ENCODE peak calls at places on chromosomes 7 and 10, in five cellular contexts. S, M, Z, D and G are unnamed samples.

GRCh38 chr10:48725708-48726107 is 41.0 kb downstream of the WDFY4 start:
- DNase-seq in S (no peak), Z (no peak), M (peak; percentile 44), D (no peak), G (no peak)

GRCh38 chr7:135523146-135523545 is 13.2 kb upstream of the CNOT4 start:
- DNase-seq in D (no peak), S (no peak), M (no peak), Z (no peak), G (no peak)

GRCh38 chr10:44924261-44925040 is 13.3 kb downstream of the TMEM72 start:
- DNase-seq in D (peak; percentile 33), S (peak; percentile 86), Z (no peak), M (no peak), G (no peak)

GRCh38 chr7:36303202-36304098 is 86.2 kb upstream of the ANLN start:
- DNase-seq in S (peak; percentile 45), M (peak; percentile 98), D (peak; percentile 93), Z (peak; percentile 71), G (peak; percentile 41)

GRCh38 chr10:132546567-132547420 is 9.2 kb downstream of the INPP5A start:
- DNase-seq in S (peak; percentile 80), D (peak; percentile 59), Z (no peak), M (no peak), G (no peak)

GRCh38 chr7:140696024-140696678 is 357 bp upstream of the NDUFB2 start:
- DNase-seq in Z (no peak), D (peak; percentile 97), M (peak; percentile 92), S (peak; percentile 98), G (peak; percentile 88)

GRCh38 chr10:5196613-5197234 is at the start of gene AKR1C4:
- DNase-seq in Z (no peak), S (no peak), M (no peak), D (no peak), G (no peak)

GRCh38 chr7:21256310-21256877 is 171.5 kb upstream of the SP4 start:
- DNase-seq in S (peak; percentile 70), D (no peak), M (peak; percentile 66), Z (peak; percentile 47), G (peak; percentile 5)

GRCh38 chr7:155807013-155807804 is 5.1 kb downstream of the SHH start:
- DNase-seq in D (no peak), Z (no peak), M (no peak), S (peak; percentile 55), G (no peak)

GRCh38 chr10:75107756-75108683 is 3.4 kb upstream of the SAMD8 start:
- DNase-seq in Z (no peak), S (no peak), M (no peak), D (peak; percentile 59), G (no peak)

GRCh38 chr10:3442451-3442990 is 269.9 kb upstream of the PITRM1 start:
- DNase-seq in S (no peak), Z (no peak), M (no peak), D (no peak), G (no peak)

GRCh38 chr10:132915411-132915810 is 27.0 kb downstream of the CFAP46 start:
- DNase-seq in D (peak; percentile 40), M (no peak), S (no peak), Z (no peak), G (no peak)

GRCh38 chr10:12337407-12337806 is 11.9 kb upstream of the CAMK1D start:
- DNase-seq in D (no peak), Z (no peak), M (no peak), S (no peak), G (no peak)

GRCh38 chr10:98485959-98486358 is 39.2 kb upstream of the HPS1 start:
- DNase-seq in Z (no peak), D (no peak), S (no peak), M (peak; percentile 39), G (no peak)

GRCh38 chr7:137969828-137970227 is 32.1 kb downstream of the CREB3L2 start:
- DNase-seq in M (no peak), D (no peak), S (no peak), Z (no peak), G (no peak)

GRCh38 chr7:95865716-95866371 is 93.5 kb downstream of the DYNC1I1 start:
- DNase-seq in S (peak; percentile 63), M (peak; percentile 50), D (no peak), Z (no peak), G (no peak)

GRCh38 chr10:31059323-31059722 is 27.7 kb upstream of the ZNF438 start:
- DNase-seq in Z (no peak), D (no peak), M (peak; percentile 18), S (no peak), G (no peak)

GRCh38 chr7:96314402-96315108 is 7.3 kb downstream of the SLC25A13 start:
- DNase-seq in D (no peak), Z (no peak), S (no peak), M (peak; percentile 21), G (no peak)

GRCh38 chr10:73553316-73553715 is 37.8 kb downstream of the USP54 start:
- DNase-seq in S (no peak), D (no peak), Z (peak; percentile 89), M (no peak), G (peak; percentile 29)

GRCh38 chr7:140696679-140697446 is at the start of gene NDUFB2:
- DNase-seq in Z (peak; percentile 93), D (peak; percentile 89), M (peak; percentile 61), S (peak; percentile 96), G (peak; percentile 80)

GRCh38 chr10:67629461-67629971 is 66.5 kb downstream of the CTNNA3 start:
- DNase-seq in S (peak; percentile 91), M (no peak), Z (no peak), D (no peak), G (no peak)

GRCh38 chr10:95260909-95261552 is 29.8 kb downstream of the PDLIM1 start:
- DNase-seq in M (peak; percentile 46), S (no peak), Z (no peak), D (no peak), G (no peak)

GRCh38 chr7:13151982-13152381 is 464.5 kb downstream of the ARL4A start:
- DNase-seq in Z (no peak), M (peak; percentile 17), D (no peak), S (no peak), G (no peak)

GRCh38 chr7:28678421-28678965 is 266.2 kb downstream of the CREB5 start:
- DNase-seq in S (no peak), M (no peak), D (no peak), Z (no peak), G (no peak)

GRCh38 chr7:36795451-36796021 is 71.2 kb upstream of the AOAH start:
- DNase-seq in S (no peak), Z (no peak), D (no peak), M (peak; percentile 31), G (no peak)

GRCh38 chr7:50209461-50210161 is 94.9 kb upstream of the IKZF1 start:
- DNase-seq in M (no peak), D (no peak), S (no peak), Z (no peak), G (no peak)

GRCh38 chr7:102898532-102898859 is 14.3 kb upstream of the LRRC17 start:
- DNase-seq in S (no peak), D (no peak), M (no peak), Z (no peak), G (no peak)

GRCh38 chr7:42932861-42933591 is 850 bp downstream of the MRPL32 start:
- DNase-seq in D (no peak), Z (no peak), S (peak; percentile 72), M (peak; percentile 33), G (no peak)

GRCh38 chr7:84181628-84182027 is 13.0 kb downstream of the SEMA3A start:
- DNase-seq in M (no peak), S (no peak), D (no peak), Z (no peak), G (no peak)

GRCh38 chr7:132755538-132756481 is 179.5 kb upstream of the PLXNA4 start:
- DNase-seq in M (no peak), D (no peak), S (no peak), Z (peak; percentile 72), G (peak; percentile 49)

GRCh38 chr7:66138994-66139752 is 24.5 kb downstream of the CRCP start:
- DNase-seq in S (no peak), Z (no peak), M (peak; percentile 36), D (no peak), G (no peak)

GRCh38 chr7:120185940-120186682 is 86.9 kb upstream of the KCND2 start:
- DNase-seq in M (no peak), D (no peak), Z (no peak), S (no peak), G (no peak)

GRCh38 chr10:48231699-48232315 is 42.7 kb downstream of the FRMPD2 start:
- DNase-seq in S (no peak), M (peak; percentile 26), Z (no peak), D (no peak), G (no peak)

GRCh38 chr10:120039066-120039465 is 146.5 kb downstream of the SEC23IP start:
- DNase-seq in S (no peak), D (no peak), Z (no peak), M (no peak), G (no peak)

GRCh38 chr10:93062499-93063216 is 2.1 kb downstream of the CYP26C1 start:
- DNase-seq in S (peak; percentile 81), M (no peak), D (no peak), Z (no peak), G (peak; percentile 49)

GRCh38 chr10:44046605-44047004 is 338.3 kb downstream of the CXCL12 start:
- DNase-seq in M (peak; percentile 31), S (no peak), Z (peak; percentile 52), D (no peak), G (no peak)

GRCh38 chr7:81684513-81685262 is 85.2 kb downstream of the HGF start:
- DNase-seq in Z (peak; percentile 47), M (peak; percentile 98), S (peak; percentile 79), D (peak; percentile 96), G (peak; percentile 14)

GRCh38 chr10:114042895-114043531 is 653 bp upstream of the ADRB1 start:
- DNase-seq in D (peak; percentile 68), Z (peak; percentile 55), S (peak; percentile 60), M (no peak), G (peak; percentile 46)